ENCODE peak calls at places on chromosomes 12 and 14, in five cellular contexts. M is NCI-H2081, L is GM10248, U is HuH-7, G is AG04449. F is an unnamed sample.

GRCh38 chr12:97452230-97452629 is 10.4 kb upstream of the RMST start:
- DNase-seq in M (no peak), U (no peak), L (peak), G (no peak), F (no peak)

GRCh38 chr14:82667501-82667900 is 1133.8 kb upstream of the SEL1L start:
- DNase-seq in L (no peak), G (no peak), M (no peak), U (no peak), F (no peak)

GRCh38 chr12:51911788-51912711 is 4.7 kb downstream of the ACVRL1 start:
- DNase-seq in L (no peak), M (no peak), G (no peak), U (no peak), F (peak)

GRCh38 chr14:101687756-101688546 is 73.6 kb upstream of the PPP2R5C start:
- DNase-seq in M (no peak), G (no peak), L (no peak), U (no peak), F (no peak)

GRCh38 chr14:101174980-101175606 is 271.6 kb upstream of the RTL1 start:
- DNase-seq in U (no peak), M (peak), L (peak), G (no peak), F (peak)

GRCh38 chr12:50103767-50104321 is at the start of gene GPD1:
- DNase-seq in M (peak), L (no peak), U (no peak), G (no peak), F (peak)

GRCh38 chr12:120356567-120357030 is 12.4 kb downstream of the MSI1 start:
- DNase-seq in L (peak), U (peak), M (peak), G (peak), F (peak)

GRCh38 chr14:96042218-96042930 is 3.2 kb downstream of the C14orf132 start:
- DNase-seq in U (no peak), L (no peak), M (no peak), G (peak), F (no peak)

GRCh38 chr12:7079826-7080125 is 12.5 kb downstream of the C1R start:
- DNase-seq in U (no peak), L (no peak), G (no peak), M (no peak), F (no peak)

GRCh38 chr12:109554761-109555160 is 18.5 kb downstream of the MMAB start:
- DNase-seq in M (no peak), G (no peak), U (no peak), L (no peak), F (no peak)

GRCh38 chr12:55681142-55682077 is 26.3 kb downstream of the ITGA7 start:
- DNase-seq in U (peak), G (no peak), M (no peak), L (no peak), F (no peak)

GRCh38 chr14:58639842-58640484 is 2.2 kb downstream of the DACT1 start:
- DNase-seq in U (peak), G (peak), M (peak), L (peak), F (peak)

GRCh38 chr14:104461676-104462443 is 117.7 kb upstream of the C14orf180 start:
- DNase-seq in G (no peak), L (no peak), M (no peak), U (no peak), F (no peak)

GRCh38 chr14:104724407-104724980 is 465 bp downstream of the ADSS1 start:
- DNase-seq in M (no peak), G (no peak), U (peak), L (no peak), F (no peak)

GRCh38 chr12:123101467-123102004 is 49.4 kb downstream of the PITPNM2 start:
- DNase-seq in L (no peak), U (no peak), M (no peak), G (no peak), F (no peak)

GRCh38 chr12:81998761-81999378 is 239.7 kb upstream of the PPFIA2 start:
- DNase-seq in M (no peak), U (no peak), L (no peak), G (no peak), F (no peak)

GRCh38 chr14:105021656-105022275 is 883 bp upstream of the CDCA4 start:
- DNase-seq in L (no peak), G (no peak), M (peak), U (peak), F (no peak)

GRCh38 chr12:105205322-105206048 is 30.5 kb downstream of the APPL2 start:
- DNase-seq in M (no peak), U (no peak), G (no peak), L (no peak), F (no peak)

GRCh38 chr14:100673085-100673806 is 53.4 kb upstream of the DLK1 start:
- DNase-seq in M (peak), G (no peak), U (peak), L (no peak), F (peak)

GRCh38 chr12:82359115-82359478 is 768 bp downstream of the METTL25 start:
- DNase-seq in G (no peak), M (peak), L (peak), U (peak), F (no peak)

GRCh38 chr12:47722136-47722834 is 3.0 kb downstream of the ENDOU start:
- DNase-seq in G (no peak), U (no peak), M (no peak), L (no peak), F (no peak)

GRCh38 chr12:124527861-124528561 is 39.4 kb downstream of the NCOR2 start:
- DNase-seq in U (no peak), L (no peak), G (no peak), M (no peak), F (no peak)

GRCh38 chr12:131003676-131004075 is 50.0 kb downstream of the ADGRD1 start:
- DNase-seq in M (no peak), L (no peak), U (no peak), G (no peak), F (no peak)

GRCh38 chr12:88258396-88258795 is 116.3 kb downstream of the TMTC3 start:
- DNase-seq in L (no peak), U (no peak), G (peak), M (no peak), F (no peak)

GRCh38 chr12:110010853-110011835 is 11.9 kb downstream of the ANKRD13A start:
- DNase-seq in U (no peak), G (no peak), L (peak), M (no peak), F (no peak)

GRCh38 chr14:101823511-101824120 is 62.1 kb downstream of the PPP2R5C start:
- DNase-seq in U (no peak), L (peak), G (no peak), M (no peak), F (no peak)

GRCh38 chr12:120944645-120945217 is 33.6 kb upstream of the HNF1A start:
- DNase-seq in U (peak), L (peak), G (no peak), M (no peak), F (no peak)

F was measured in DMS153.